ENCODE peak calls at places on chromosomes 16 and 17, in seven cellular contexts. P, F, O, Z, J, L and G are unnamed samples.
A peak's percentile ranks its signal among the peaks of the same experiment; 100 is the strongest.

GRCh38 chr17:16352838-16353701 is at the start of gene CENPV:
- DNase-seq in P (peak; percentile 96), F (peak; percentile 89), O (peak; percentile 40), Z (peak; percentile 34), J (peak; percentile 53), L (peak; percentile 88), G (peak; percentile 45)

GRCh38 chr17:61570118-61570517 is 20.9 kb downstream of the NACA2 start:
- DNase-seq in P (no peak), F (no peak), O (no peak), Z (peak; percentile 13), J (no peak), L (no peak), G (peak; percentile 33)

GRCh38 chr17:13544292-13544691 is 57.4 kb downstream of the HS3ST3A1 start:
- DNase-seq in P (no peak), F (peak; percentile 56), O (peak; percentile 15), Z (peak; percentile 98), J (no peak), L (no peak), G (peak; percentile 72)

GRCh38 chr17:9729034-9729650 is 62.2 kb downstream of the DHRS7C start:
- DNase-seq in P (no peak), F (peak; percentile 65), O (peak; percentile 82), Z (peak; percentile 45), J (peak; percentile 47), L (no peak), G (peak; percentile 63)

GRCh38 chr16:4767872-4768548 is 1.0 kb upstream of the ZNF500 start:
- DNase-seq in P (no peak), F (no peak), O (peak; percentile 67), Z (peak; percentile 13), J (no peak), L (no peak), G (peak; percentile 68)

GRCh38 chr17:63998721-63999679 is 849 bp downstream of the PRR29 start:
- DNase-seq in P (peak; percentile 59), F (no peak), O (no peak), Z (no peak), J (no peak), L (no peak), G (no peak)

GRCh38 chr16:30805370-30806169 is 18.6 kb upstream of the ZNF629 start:
- DNase-seq in P (peak; percentile 77), F (peak; percentile 85), O (peak; percentile 74), Z (peak; percentile 74), J (peak; percentile 75), L (peak; percentile 84), G (peak; percentile 84)

GRCh38 chr17:17055286-17056166 is 13.3 kb downstream of the MPRIP start:
- DNase-seq in P (peak; percentile 43), F (no peak), O (peak; percentile 29), Z (no peak), J (no peak), L (no peak), G (no peak)

GRCh38 chr16:9798474-9798873 is 383.8 kb downstream of the GRIN2A start:
- DNase-seq in P (no peak), F (no peak), O (no peak), Z (no peak), J (no peak), L (no peak), G (no peak)

GRCh38 chr17:82103588-82104451 is 5.8 kb upstream of the FASN start:
- DNase-seq in P (peak; percentile 83), F (peak; percentile 92), O (peak; percentile 97), Z (no peak), J (peak; percentile 83), L (peak; percentile 76), G (no peak)

GRCh38 chr17:8935194-8935593 is 30.3 kb downstream of the PIK3R5 start:
- DNase-seq in P (peak; percentile 34), F (peak; percentile 26), O (peak; percentile 53), Z (no peak), J (no peak), L (no peak), G (no peak)

GRCh38 chr16:50640391-50640790 is 40.7 kb downstream of the SNX20 start:
- DNase-seq in P (no peak), F (no peak), O (no peak), Z (no peak), J (no peak), L (no peak), G (no peak)
- H2AK5ac ChIP-seq in P (no peak overlapping the region), F (no peak overlapping the region), O (no peak overlapping the region), Z (no peak overlapping the region), J (no peak overlapping the region), L (no peak overlapping the region), G (no peak overlapping the region)

DNA sequence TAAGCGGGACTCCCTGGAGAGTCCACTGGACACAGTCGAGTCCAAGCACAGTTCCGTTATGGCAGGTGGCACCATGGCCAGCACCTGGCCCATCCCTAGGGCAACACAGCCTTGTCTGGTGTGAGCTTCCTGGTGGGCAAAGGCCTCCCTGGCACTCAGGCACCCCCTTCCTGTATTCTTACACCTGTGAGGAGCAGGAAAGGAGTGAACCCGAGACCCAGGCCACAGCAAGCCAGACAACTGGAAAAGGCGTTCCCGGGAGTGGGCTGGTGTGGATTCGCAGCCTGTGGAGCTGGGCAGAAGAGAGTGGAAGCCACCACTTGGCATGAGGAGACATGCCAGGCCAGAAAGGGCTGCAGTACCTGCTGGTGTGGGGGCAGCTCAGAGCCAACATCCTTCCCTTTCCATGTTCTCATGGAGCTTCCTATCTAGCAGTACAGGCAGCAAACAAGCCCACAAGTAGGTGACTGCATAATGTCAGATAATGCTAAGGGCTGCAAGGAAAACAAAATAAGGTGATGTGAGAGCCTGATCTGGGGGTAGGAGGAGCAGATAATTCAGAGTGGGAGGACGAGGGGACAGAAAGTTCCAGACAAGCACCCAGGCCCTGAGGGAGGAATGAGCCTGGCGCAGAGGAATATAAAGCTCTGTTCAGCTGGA is 87.0 kb downstream of the GNAO1 start:
- DNase-seq in P (no peak), F (no peak), O (no peak), Z (no peak), J (no peak), L (no peak), G (no peak)
- H2AK5ac ChIP-seq in P (no peak overlapping the region), F (no peak overlapping the region), O (no peak overlapping the region), Z (no peak overlapping the region), J (peak overlapping the region; percentile 7), L (no peak overlapping the region), G (no peak overlapping the region)

GRCh38 chr16:51759329-51759728 is 608.3 kb upstream of the SALL1 start:
- DNase-seq in P (no peak), F (peak; percentile 89), O (no peak), Z (no peak), J (no peak), L (no peak), G (no peak)
- H2AK5ac ChIP-seq in P (no peak overlapping the region), F (no peak overlapping the region), O (no peak overlapping the region), Z (no peak overlapping the region), J (no peak overlapping the region), L (no peak overlapping the region), G (no peak overlapping the region)

GRCh38 chr17:38562215-38562569 is 43.6 kb downstream of the SRCIN1 start:
- DNase-seq in P (no peak), F (no peak), O (no peak), Z (no peak), J (no peak), L (no peak), G (no peak)

GRCh38 chr17:38561416-38562214 is 44.1 kb downstream of the SRCIN1 start:
- DNase-seq in P (peak; percentile 73), F (peak; percentile 65), O (no peak), Z (no peak), J (no peak), L (no peak), G (no peak)

GRCh38 chr17:38559025-38559879 is 46.5 kb downstream of the SRCIN1 start:
- DNase-seq in P (peak; percentile 100), F (peak; percentile 96), O (peak; percentile 86), Z (peak; percentile 38), J (peak; percentile 72), L (peak; percentile 94), G (peak; percentile 13)

GRCh38 chr17:38559880-38560230 is 45.9 kb downstream of the SRCIN1 start:
- DNase-seq in P (no peak), F (no peak), O (no peak), Z (no peak), J (no peak), L (no peak), G (no peak)

DNA sequence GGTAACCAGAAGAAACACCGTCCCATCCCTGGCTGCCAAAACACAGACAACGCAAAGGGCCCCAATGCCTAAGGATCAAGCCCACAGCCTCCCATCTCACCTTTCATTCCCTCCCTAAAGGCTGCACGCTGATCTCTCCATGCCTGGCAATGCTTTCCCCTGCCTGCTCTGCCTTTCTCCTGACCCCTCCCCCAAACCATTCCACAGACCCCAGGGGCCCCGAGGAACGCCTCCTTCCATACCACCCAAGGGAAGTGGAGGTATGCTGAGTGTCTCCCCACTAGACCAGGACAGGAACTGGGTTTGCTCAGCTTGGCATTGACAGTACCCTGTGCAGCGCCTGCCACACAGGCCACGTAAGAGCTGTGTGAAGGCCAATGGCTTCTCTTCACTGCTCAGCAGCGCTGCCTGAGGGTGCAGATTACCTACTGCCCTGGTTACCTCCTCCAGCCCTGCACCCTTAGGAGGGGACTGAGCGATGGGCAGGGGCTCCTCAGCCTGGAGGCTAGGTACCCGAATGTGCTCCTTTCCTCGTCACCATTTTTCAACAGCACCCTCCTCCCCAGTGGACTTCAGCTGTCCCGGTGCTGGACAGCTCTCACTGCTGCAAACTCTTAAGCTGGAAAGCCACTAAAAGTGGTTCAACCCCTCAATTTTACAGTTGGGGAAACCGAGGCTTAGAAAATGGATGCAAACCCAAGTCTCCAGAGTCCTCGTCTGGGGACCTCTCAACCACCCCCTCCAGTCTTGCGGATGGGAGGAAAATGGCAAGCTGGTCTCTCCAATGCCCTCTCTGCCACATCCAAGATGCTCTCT is 45.0 kb downstream of the SRCIN1 start:
- DNase-seq in P (peak; percentile 68), F (peak; percentile 57), O (peak; percentile 26), Z (peak; percentile 42), J (no peak), L (no peak), G (peak; percentile 51)
- H2AK5ac ChIP-seq in P (no peak overlapping the region), F (no peak overlapping the region), O (no peak overlapping the region), Z (no peak overlapping the region), J (no peak overlapping the region), L (no peak overlapping the region), G (no peak overlapping the region)

DNA sequence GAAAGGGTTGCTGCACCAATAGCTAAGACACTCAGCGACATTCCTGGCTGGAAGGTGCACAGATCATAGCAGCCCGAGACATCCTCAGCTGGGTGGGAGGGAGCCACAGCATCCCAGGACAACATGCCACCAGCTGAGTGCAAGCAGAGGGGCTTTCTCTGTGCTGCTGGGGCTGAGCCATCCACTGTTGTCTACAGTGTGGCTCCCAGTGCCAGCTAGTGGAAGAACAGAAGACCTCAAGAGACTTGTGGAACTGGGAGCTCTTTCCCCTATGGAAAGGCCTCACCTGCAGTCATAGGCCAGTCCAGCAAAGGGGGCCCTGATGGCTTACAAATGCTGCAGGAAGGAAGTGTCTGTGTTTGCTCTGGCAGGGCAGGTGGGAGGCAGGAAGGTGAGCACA is 131.0 kb downstream of the C16orf78 start:
- DNase-seq in P (no peak), F (no peak), O (no peak), Z (no peak), J (no peak), L (no peak), G (no peak)
- H2AK5ac ChIP-seq in P (no peak overlapping the region), F (no peak overlapping the region), O (no peak overlapping the region), Z (no peak overlapping the region), J (no peak overlapping the region), L (no peak overlapping the region), G (no peak overlapping the region)

GRCh38 chr16:54390095-54390494 is 103.5 kb upstream of the IRX3 start:
- DNase-seq in P (no peak), F (no peak), O (no peak), Z (no peak), J (no peak), L (no peak), G (no peak)
- H2AK5ac ChIP-seq in P (no peak overlapping the region), F (no peak overlapping the region), O (no peak overlapping the region), Z (no peak overlapping the region), J (no peak overlapping the region), L (no peak overlapping the region), G (no peak overlapping the region)